ENCODE peak calls at places on chromosomes 6 and 20, in seven cellular contexts. B, A, S, G, O, V and Q are unnamed samples.

GRCh38 chr20:42972591-42972990 is 217.1 kb downstream of the PTPRT start:
- DNase-seq in B (no peak), A (no peak), S (no peak), G (no peak), O (no peak), V (no peak), Q (no peak)

GRCh38 chr6:107116328-107116892 is 1.1 kb upstream of the BEND3 start:
- DNase-seq in B (peak), A (peak), S (peak), G (peak), O (peak), V (peak), Q (no peak)

GRCh38 chr20:23456873-23457272 is 4.2 kb upstream of the CST11 start:
- DNase-seq in B (no peak), A (no peak), S (no peak), G (no peak), O (no peak), V (no peak), Q (no peak)

GRCh38 chr20:46021361-46022359 is 7.4 kb upstream of the SLC12A5 start:
- DNase-seq in B (peak), A (peak), S (peak), G (peak), O (peak), V (peak), Q (no peak)

GRCh38 chr6:85458184-85458583 is 8.3 kb downstream of the NT5E start:
- DNase-seq in B (no peak), A (no peak), S (peak), G (no peak), O (no peak), V (no peak), Q (no peak)

GRCh38 chr6:67606905-67607828 is 1027.9 kb upstream of the ADGRB3 start:
- DNase-seq in B (no peak), A (no peak), S (no peak), G (no peak), O (no peak), V (no peak), Q (peak)

GRCh38 chr6:37938909-37939308 is 119.4 kb downstream of the ZFAND3 start:
- DNase-seq in B (no peak), A (peak), S (no peak), G (no peak), O (no peak), V (no peak), Q (peak)

GRCh38 chr6:28867078-28867414 is 56.7 kb downstream of the TRIM27 start:
- DNase-seq in B (no peak), A (no peak), S (no peak), G (no peak), O (no peak), V (peak), Q (peak)

GRCh38 chr6:79706527-79706926 is 75.4 kb downstream of the SH3BGRL2 start:
- DNase-seq in B (no peak), A (no peak), S (no peak), G (no peak), O (no peak), V (no peak), Q (no peak)

GRCh38 chr6:79170915-79171314 is 63.6 kb downstream of the HMGN3 start:
- DNase-seq in B (no peak), A (no peak), S (peak), G (no peak), O (no peak), V (no peak), Q (peak)

GRCh38 chr6:6057442-6058053 is 50.8 kb upstream of the NRN1 start:
- DNase-seq in B (peak), A (peak), S (peak), G (no peak), O (no peak), V (peak), Q (no peak)

GRCh38 chr6:11975353-11975977 is 36.6 kb upstream of the HIVEP1 start:
- DNase-seq in B (no peak), A (no peak), S (no peak), G (no peak), O (no peak), V (peak), Q (no peak)

GRCh38 chr6:101114703-101115102 is 233.6 kb upstream of the ASCC3 start:
- DNase-seq in B (peak), A (peak), S (peak), G (no peak), O (no peak), V (peak), Q (peak)

GRCh38 chr6:56851104-56851503 is 103.8 kb upstream of the BEND6 start:
- DNase-seq in B (no peak), A (peak), S (peak), G (no peak), O (peak), V (no peak), Q (peak)

GRCh38 chr20:31718952-31719643 is 3.6 kb downstream of the BCL2L1 start:
- DNase-seq in B (no peak), A (no peak), S (no peak), G (no peak), O (no peak), V (peak), Q (no peak)

GRCh38 chr6:105432797-105433196 is 29.9 kb upstream of the PREP start:
- DNase-seq in B (no peak), A (peak), S (peak), G (no peak), O (no peak), V (peak), Q (peak)

GRCh38 chr20:24983896-24984295 is 8.7 kb downstream of the APMAP start:
- DNase-seq in B (no peak), A (no peak), S (no peak), G (peak), O (no peak), V (no peak), Q (no peak)

GRCh38 chr20:45306431-45306982 is at the start of gene RBPJL:
- DNase-seq in B (no peak), A (peak), S (peak), G (peak), O (peak), V (peak), Q (no peak)

GRCh38 chr6:133286765-133287164 is 45.6 kb downstream of the EYA4 start:
- DNase-seq in B (no peak), A (peak), S (peak), G (no peak), O (no peak), V (no peak), Q (peak)

GRCh38 chr6:53119772-53120409 is 28.8 kb downstream of the GCM1 start:
- DNase-seq in B (no peak), A (peak), S (peak), G (peak), O (peak), V (peak), Q (peak)

GRCh38 chr6:75103411-75103810 is 102.4 kb downstream of the COL12A1 start:
- DNase-seq in B (no peak), A (no peak), S (no peak), G (no peak), O (no peak), V (peak), Q (no peak)

GRCh38 chr20:34825530-34826362 is at the start of gene NCOA6:
- DNase-seq in B (peak), A (peak), S (peak), G (peak), O (peak), V (peak), Q (peak)

GRCh38 chr20:3000852-3001523 is 42.4 kb upstream of the GNRH2 start:
- DNase-seq in B (peak), A (peak), S (peak), G (no peak), O (no peak), V (peak), Q (peak)

GRCh38 chr20:56579261-56579660 is 46.2 kb downstream of the FAM209B start:
- DNase-seq in B (no peak), A (no peak), S (no peak), G (no peak), O (no peak), V (peak), Q (no peak)

GRCh38 chr20:51026317-51026716 is 3.4 kb upstream of the KCNG1 start:
- DNase-seq in B (no peak), A (no peak), S (no peak), G (no peak), O (no peak), V (no peak), Q (no peak)

GRCh38 chr20:51023617-51024155 is 779 bp upstream of the KCNG1 start:
- DNase-seq in B (no peak), A (no peak), S (no peak), G (peak), O (no peak), V (no peak), Q (no peak)

GRCh38 chr20:51022803-51023616 is at the start of gene KCNG1:
- DNase-seq in B (peak), A (peak), S (peak), G (peak), O (peak), V (peak), Q (peak)

GRCh38 chr20:51022227-51022802 is 592 bp downstream of the KCNG1 start:
- DNase-seq in B (no peak), A (no peak), S (no peak), G (no peak), O (no peak), V (no peak), Q (no peak)

DNA sequence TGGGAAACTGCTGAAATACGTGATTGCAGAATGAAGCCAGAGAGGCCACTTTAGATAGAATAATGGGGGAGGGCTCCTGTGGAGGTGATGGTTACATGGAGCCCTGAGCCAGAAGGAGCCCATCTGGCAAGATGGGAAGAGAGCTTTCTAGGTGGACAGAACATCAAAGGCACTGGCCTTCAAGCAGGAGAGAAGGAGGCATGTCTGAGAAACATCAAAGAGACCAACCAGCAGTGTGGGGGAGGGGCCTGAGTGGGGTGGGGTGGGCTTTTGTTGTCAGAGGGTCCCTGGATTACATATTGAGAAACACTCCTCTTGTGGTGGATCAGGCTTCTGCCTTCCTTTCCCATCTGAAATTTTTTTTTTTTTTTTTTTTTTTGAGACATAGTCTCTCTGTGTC is 1.9 kb upstream of the KCNG1 start:
- DNase-seq in B (no peak), A (no peak), S (no peak), G (no peak), O (no peak), V (no peak), Q (no peak)
- H4K8ac ChIP-seq in B (no peak), A (no peak), S (no peak), G (no peak), O (no peak), V (no peak), Q (no peak)

GRCh38 chr6:145948328-145948727 is 15.8 kb downstream of the SHPRH start:
- DNase-seq in B (no peak), A (peak), S (peak), G (no peak), O (no peak), V (peak), Q (peak)

GRCh38 chr6:145948878-145949613 is 15.1 kb downstream of the SHPRH start:
- DNase-seq in B (no peak), A (no peak), S (no peak), G (no peak), O (no peak), V (no peak), Q (no peak)

GRCh38 chr6:145947108-145947507 is 17.1 kb downstream of the SHPRH start:
- DNase-seq in B (no peak), A (no peak), S (no peak), G (no peak), O (no peak), V (no peak), Q (no peak)
- H4K8ac ChIP-seq in B (no peak), A (no peak), S (no peak), G (no peak), O (no peak), V (no peak), Q (no peak)

DNA sequence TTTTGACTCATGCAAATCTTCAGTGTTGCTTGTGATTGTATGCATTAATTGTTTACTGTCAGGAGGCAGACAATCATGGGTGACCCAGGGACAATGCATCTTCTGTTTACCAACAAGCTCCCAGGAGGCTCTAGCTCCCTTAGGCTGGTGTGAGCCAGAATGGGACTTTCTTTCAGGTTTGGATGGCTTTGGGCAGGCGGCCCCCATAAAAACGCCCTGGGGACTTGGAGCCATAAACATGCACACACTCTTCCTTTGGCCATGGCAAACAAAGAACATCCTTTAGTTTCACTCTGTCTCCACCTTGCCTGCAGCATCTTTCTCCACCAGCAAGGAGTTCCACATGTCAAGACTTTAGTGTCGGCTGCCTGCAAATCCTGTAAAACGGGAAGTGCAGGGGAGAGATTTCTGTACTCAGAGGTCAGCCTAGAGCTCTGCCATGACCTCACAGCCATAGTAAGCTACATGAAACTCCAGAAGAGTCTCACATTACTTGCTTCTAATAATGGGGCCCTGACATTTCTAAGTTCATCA is 127.6 kb downstream of the MAP3K7 start:
- DNase-seq in B (no peak), A (no peak), S (no peak), G (no peak), O (no peak), V (peak), Q (no peak)
- H4K8ac ChIP-seq in B (no peak), A (no peak), S (no peak), G (no peak), O (no peak), V (no peak), Q (no peak)

DNA sequence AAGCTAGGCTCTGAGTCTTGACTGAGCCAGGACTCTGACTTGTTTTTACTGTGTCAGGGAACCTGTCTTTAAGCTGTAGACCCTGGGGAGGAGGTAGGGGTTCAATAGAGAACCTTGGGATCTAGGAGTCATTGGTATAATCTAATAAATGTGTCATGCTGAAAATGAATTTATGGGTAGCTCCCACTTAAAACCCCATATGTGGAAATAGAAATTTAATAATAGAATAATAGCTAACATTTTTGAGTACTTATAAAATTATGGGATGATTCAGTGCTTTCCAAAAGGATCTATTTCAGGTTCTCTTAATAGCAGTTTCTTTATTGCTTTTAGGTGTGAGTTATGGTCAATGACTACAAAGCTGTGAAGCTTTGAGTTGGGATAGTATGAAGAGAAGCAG is 41.7 kb downstream of the CTNNBL1 start:
- DNase-seq in B (no peak), A (no peak), S (no peak), G (no peak), O (no peak), V (no peak), Q (no peak)
- H4K8ac ChIP-seq in B (no peak), A (no peak), S (no peak), G (no peak), O (no peak), V (no peak), Q (no peak)

GRCh38 chr6:157333956-157334355 is 10.6 kb upstream of the TMEM242 start:
- DNase-seq in B (no peak), A (no peak), S (no peak), G (no peak), O (no peak), V (no peak), Q (no peak)
- H4K8ac ChIP-seq in B (no peak), A (no peak), S (no peak), G (no peak), O (no peak), V (no peak), Q (no peak)

DNA sequence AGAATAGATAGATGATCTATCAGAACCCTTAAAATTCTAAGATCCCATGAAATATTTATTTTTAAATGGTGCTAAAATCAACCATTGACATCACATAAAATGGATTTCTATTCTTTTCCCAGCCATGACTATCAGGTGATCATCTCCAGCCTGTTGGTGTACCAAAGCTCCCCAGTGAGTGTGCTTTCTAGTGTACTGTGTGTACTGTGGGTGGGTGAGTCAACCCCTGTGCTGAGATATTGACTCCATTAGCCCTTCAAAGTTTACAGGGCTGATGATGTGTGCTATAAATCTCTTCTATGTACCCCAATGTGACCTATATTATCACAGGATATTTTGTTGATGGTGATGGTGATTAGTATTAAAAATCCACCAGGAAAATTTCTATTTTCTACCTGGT is 344.6 kb downstream of the MMUT start:
- DNase-seq in B (no peak), A (no peak), S (no peak), G (no peak), O (no peak), V (no peak), Q (no peak)
- H4K8ac ChIP-seq in B (no peak), A (no peak), S (no peak), G (no peak), O (no peak), V (no peak), Q (no peak)

GRCh38 chr6:143753678-143754077 is 75.9 kb downstream of the PHACTR2 start:
- DNase-seq in B (no peak), A (no peak), S (no peak), G (no peak), O (no peak), V (no peak), Q (no peak)

GRCh38 chr6:143754204-143754603 is 76.4 kb downstream of the PHACTR2 start:
- DNase-seq in B (no peak), A (no peak), S (no peak), G (no peak), O (no peak), V (no peak), Q (no peak)

GRCh38 chr6:143750945-143751344 is 73.2 kb downstream of the PHACTR2 start:
- DNase-seq in B (no peak), A (no peak), S (no peak), G (no peak), O (no peak), V (no peak), Q (no peak)

GRCh38 chr6:143755301-143755744 is 77.6 kb downstream of the PHACTR2 start:
- DNase-seq in B (no peak), A (peak), S (no peak), G (no peak), O (no peak), V (no peak), Q (peak)

GRCh38 chr6:143752459-143752858 is 74.7 kb downstream of the PHACTR2 start:
- DNase-seq in B (no peak), A (no peak), S (no peak), G (no peak), O (no peak), V (no peak), Q (no peak)
- H4K8ac ChIP-seq in B (no peak), A (no peak), S (no peak), G (no peak), O (no peak), V (no peak), Q (no peak)

GRCh38 chr20:7272512-7272911 is 505.0 kb downstream of the BMP2 start:
- DNase-seq in B (no peak), A (no peak), S (peak), G (no peak), O (no peak), V (no peak), Q (no peak)

GRCh38 chr20:7275628-7276237 is 508.2 kb downstream of the BMP2 start:
- DNase-seq in B (no peak), A (no peak), S (no peak), G (no peak), O (no peak), V (no peak), Q (no peak)

GRCh38 chr20:7269452-7269851 is 502.0 kb downstream of the BMP2 start:
- DNase-seq in B (no peak), A (no peak), S (no peak), G (no peak), O (no peak), V (no peak), Q (no peak)

DNA sequence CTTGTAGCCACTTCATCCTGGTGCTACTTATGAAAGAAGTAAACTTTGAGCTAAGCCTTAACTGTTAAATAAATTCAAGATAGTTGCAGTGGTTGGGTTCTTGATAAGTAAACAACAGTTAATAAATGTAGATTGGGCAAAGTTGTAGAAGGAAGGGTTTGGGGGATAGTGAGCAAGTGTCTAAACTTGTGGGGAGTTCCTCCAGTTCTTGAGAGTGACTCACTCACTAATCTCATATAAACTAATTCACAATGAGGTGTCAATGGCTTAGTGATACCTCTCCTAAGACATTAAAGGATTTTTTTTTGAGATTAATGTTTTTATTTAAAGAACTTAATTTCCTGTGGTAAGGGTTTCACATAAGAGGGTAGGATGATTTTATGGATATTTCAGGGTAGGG is 507.4 kb downstream of the BMP2 start:
- DNase-seq in B (no peak), A (no peak), S (peak), G (no peak), O (no peak), V (no peak), Q (no peak)
- H4K8ac ChIP-seq in B (no peak), A (no peak), S (no peak), G (no peak), O (no peak), V (no peak), Q (no peak)

GRCh38 chr6:117655380-117655779 is 19.9 kb upstream of the NUS1 start:
- DNase-seq in B (no peak), A (no peak), S (no peak), G (no peak), O (no peak), V (no peak), Q (no peak)

GRCh38 chr6:117653949-117654348 is 21.3 kb upstream of the NUS1 start:
- DNase-seq in B (no peak), A (no peak), S (no peak), G (no peak), O (no peak), V (no peak), Q (no peak)
- H4K8ac ChIP-seq in B (no peak), A (no peak), S (no peak), G (no peak), O (no peak), V (no peak), Q (no peak)

GRCh38 chr20:21033817-21034216 is 72.3 kb downstream of the LINC00237 start:
- DNase-seq in B (no peak), A (no peak), S (peak), G (no peak), O (no peak), V (no peak), Q (no peak)
- H4K8ac ChIP-seq in B (no peak), A (no peak), S (no peak), G (no peak), O (no peak), V (no peak), Q (no peak)